ENCODE peak calls at places on chromosomes 5 and 9, in eight cellular contexts. W is pons, S is trophoblast cell, D is iris pigment epithelial cell, R is kidney glomerular epithelial cell, F is AG08396, K is adrenal gland, Y is SIG-M5. C is an unnamed sample.

GRCh38 chr5:174176511-174176910 is 131.0 kb downstream of the NSG2 start:
- DNase-seq in W (no peak), S (no peak), D (no peak), R (no peak), F (no peak), K (no peak), Y (no peak), C (no peak)

GRCh38 chr5:73447234-73448071 is 1.1 kb downstream of the FOXD1 start:
- DNase-seq in W (no peak), S (peak; percentile 48), D (peak; percentile 64), R (peak; percentile 66), F (no peak), K (peak; percentile 16), Y (no peak), C (peak; percentile 39)

GRCh38 chr9:93820667-93821306 is 134.4 kb downstream of the BARX1 start:
- DNase-seq in W (no peak), S (no peak), D (no peak), R (no peak), F (no peak), K (no peak), Y (no peak), C (no peak)

GRCh38 chr9:110214090-110214489 is 6.1 kb upstream of the C9orf152 start:
- DNase-seq in W (no peak), S (peak; percentile 93), D (no peak), R (no peak), F (peak; percentile 33), K (no peak), Y (no peak), C (no peak)

GRCh38 chr9:69975681-69976080 is 68.0 kb upstream of the MAMDC2 start:
- DNase-seq in W (no peak), S (no peak), D (peak; percentile 58), R (no peak), F (no peak), K (no peak), Y (no peak), C (no peak)

GRCh38 chr9:8570776-8571175 is 771.2 kb upstream of the DMAC1 start:
- DNase-seq in W (no peak), S (no peak), D (no peak), R (no peak), F (no peak), K (no peak), Y (no peak), C (no peak)

GRCh38 chr5:143495124-143495523 is 91.6 kb upstream of the NR3C1 start:
- DNase-seq in W (no peak), S (peak; percentile 92), D (peak; percentile 77), R (no peak), F (no peak), K (no peak), Y (no peak), C (no peak)

GRCh38 chr5:153983885-153984284 is 54.8 kb downstream of the FAM114A2 start:
- DNase-seq in W (no peak), S (no peak), D (no peak), R (no peak), F (no peak), K (no peak), Y (no peak), C (no peak)

GRCh38 chr5:178793156-178793555 is 62.7 kb upstream of the ZNF354A start:
- DNase-seq in W (no peak), S (peak; percentile 73), D (no peak), R (no peak), F (no peak), K (peak; percentile 14), Y (no peak), C (no peak)

GRCh38 chr9:36074870-36075532 is 38.3 kb downstream of the RECK start:
- DNase-seq in W (peak; percentile 92), S (peak; percentile 16), D (peak; percentile 93), R (peak; percentile 44), F (peak; percentile 65), K (peak; percentile 85), Y (no peak), C (no peak)

GRCh38 chr5:116947691-116948528 is 373.3 kb upstream of the SEMA6A start:
- DNase-seq in W (peak; percentile 25), S (peak; percentile 93), D (peak; percentile 11), R (peak; percentile 53), F (no peak), K (peak; percentile 75), Y (peak; percentile 36), C (peak; percentile 13)

GRCh38 chr9:84966876-84967830 is 297.6 kb downstream of the NTRK2 start:
- DNase-seq in W (no peak), S (no peak), D (no peak), R (no peak), F (no peak), K (no peak), Y (no peak), C (no peak)

GRCh38 chr9:112863214-112863613 is 27.5 kb downstream of the SLC46A2 start:
- DNase-seq in W (peak; percentile 65), S (peak; percentile 33), D (peak; percentile 48), R (no peak), F (peak; percentile 26), K (peak; percentile 41), Y (peak; percentile 18), C (no peak)

GRCh38 chr9:116276651-116277121 is 123.1 kb downstream of the PAPPA start:
- DNase-seq in W (no peak), S (no peak), D (no peak), R (no peak), F (no peak), K (no peak), Y (no peak), C (no peak)

GRCh38 chr9:126309427-126310179 is 17.0 kb upstream of the MVB12B start:
- DNase-seq in W (no peak), S (no peak), D (no peak), R (no peak), F (no peak), K (no peak), Y (no peak), C (no peak)

GRCh38 chr9:20048437-20048836 is 259.6 kb upstream of the SLC24A2 start:
- DNase-seq in W (no peak), S (no peak), D (no peak), R (no peak), F (no peak), K (no peak), Y (no peak), C (no peak)

GRCh38 chr9:135898634-135899407 is 8.5 kb downstream of the CAMSAP1 start:
- DNase-seq in W (no peak), S (no peak), D (peak; percentile 36), R (no peak), F (peak; percentile 35), K (no peak), Y (no peak), C (peak; percentile 9)

GRCh38 chr9:116795859-116796258 is 108.8 kb downstream of the TRIM32 start:
- DNase-seq in W (no peak), S (no peak), D (no peak), R (no peak), F (no peak), K (no peak), Y (no peak), C (no peak)

GRCh38 chr9:78213696-78214095 is 22.2 kb upstream of the CEP78 start:
- DNase-seq in W (peak; percentile 94), S (no peak), D (peak; percentile 43), R (peak; percentile 73), F (no peak), K (no peak), Y (no peak), C (peak; percentile 41)

C was measured in immature natural killer cell.